ENCODE peak calls at places on chromosomes 4 and X, in ten cellular contexts. X, N, K, Q, U, L, W, P, A and B are unnamed samples.

GRCh38 chr4:113784497-113785254 is 23.1 kb upstream of the CAMK2D start:
- DNase-seq in K (no peak), N (no peak), W (peak), P (no peak), L (no peak), Q (no peak), X (no peak), A (no peak), U (no peak), B (peak)

GRCh38 chr4:105061720-105062119 is 85.0 kb upstream of the TET2 start:
- DNase-seq in K (no peak), X (no peak), N (no peak), U (no peak), P (no peak), W (no peak), L (no peak), Q (no peak), A (no peak), B (peak)

GRCh38 chrX:55167124-55167523 is 53.0 kb upstream of the PAGE5 start:
- DNase-seq in X (no peak), W (no peak), P (no peak), A (no peak), L (no peak), N (no peak), Q (no peak), U (no peak), K (no peak), B (no peak)

GRCh38 chr4:111453216-111453615 is 692.0 kb upstream of the FAM241A start:
- DNase-seq in K (no peak), X (no peak), N (no peak), A (no peak), Q (no peak), W (no peak), P (no peak), L (no peak), U (no peak), B (no peak)

GRCh38 chrX:100750901-100751300 is 19.0 kb upstream of the SYTL4 start:
- DNase-seq in L (no peak), P (no peak), U (no peak), K (no peak), A (peak), Q (no peak), X (no peak), W (no peak), N (no peak), B (no peak)

GRCh38 chr4:140865830-140866229 is 109.6 kb upstream of the TBC1D9 start:
- DNase-seq in L (no peak), X (no peak), U (no peak), K (no peak), P (no peak), W (no peak), Q (no peak), A (no peak), N (no peak), B (no peak)

GRCh38 chr4:77697860-77698599 is 92.4 kb downstream of the CXCL13 start:
- DNase-seq in K (no peak), L (no peak), A (peak), Q (peak), X (no peak), P (peak), N (no peak), U (peak), W (peak), B (peak)

GRCh38 chr4:6422105-6422504 is 50.3 kb downstream of the PPP2R2C start:
- DNase-seq in Q (no peak), P (no peak), A (no peak), U (no peak), L (no peak), W (no peak), K (no peak), N (no peak), X (no peak), B (no peak)

GRCh38 chrX:47380268-47380667 is 9.9 kb downstream of the ZNF157 start:
- DNase-seq in Q (no peak), K (no peak), P (peak), L (peak), N (peak), U (peak), W (no peak), X (no peak), A (no peak), B (no peak)

GRCh38 chr4:54784188-54784671 is 126.5 kb downstream of the KIT start:
- DNase-seq in Q (no peak), P (peak), W (no peak), A (no peak), K (no peak), U (peak), N (no peak), X (peak), L (peak), B (no peak)

GRCh38 chr4:138911903-138912713 is 103.5 kb upstream of the NOCT start:
- DNase-seq in A (no peak), X (no peak), L (no peak), U (no peak), K (no peak), N (no peak), P (no peak), Q (no peak), W (no peak), B (no peak)

GRCh38 chrX:56813318-56813837 is 84.3 kb downstream of the NBDY start:
- DNase-seq in P (no peak), L (no peak), Q (no peak), A (no peak), U (no peak), N (peak), K (peak), X (no peak), W (no peak), B (peak)

GRCh38 chr4:73620115-73620792 is at the start of gene RASSF6:
- DNase-seq in X (no peak), P (peak), W (peak), L (no peak), U (peak), Q (peak), A (peak), N (no peak), K (peak), B (no peak)